ENCODE peak calls at places on chromosomes 11 and 22, in six cellular contexts. S is cardiac fibroblast; D is mesendoderm; W is naive thymus-derived CD4-positive, alpha-beta T cell; C is CD8-positive, alpha-beta T cell; E is kidney. P is an unnamed sample.

GRCh38 chr22:25061605-25062377 is 109.3 kb downstream of the KIAA1671 start:
- DNase-seq in S (no peak), D (no peak), W (no peak), C (no peak), E (no peak), P (no peak)

GRCh38 chr11:123822591-123822990 is 16.4 kb upstream of the OR6M1 start:
- DNase-seq in S (no peak), D (peak; percentile 91), W (no peak), C (no peak), E (no peak), P (no peak)

GRCh38 chr11:65555693-65556231 is 2.4 kb downstream of the LTBP3 start:
- DNase-seq in S (peak; percentile 82), D (peak; percentile 48), W (no peak), C (no peak), E (peak; percentile 91), P (no peak)

GRCh38 chr11:64566915-64567882 is 23.8 kb upstream of the SLC22A12 start:
- DNase-seq in S (no peak), D (no peak), W (no peak), C (no peak), E (peak; percentile 73), P (no peak)

GRCh38 chr22:50292643-50293440 is 14.6 kb downstream of the PLXNB2 start:
- DNase-seq in S (no peak), D (no peak), W (no peak), C (peak; percentile 22), E (no peak), P (no peak)

GRCh38 chr22:38513063-38513462 is 7.0 kb upstream of the DDX17 start:
- DNase-seq in S (no peak), D (peak; percentile 65), W (no peak), C (peak; percentile 51), E (no peak), P (no peak)

GRCh38 chr11:17460406-17460805 is 16.2 kb downstream of the ABCC8 start:
- DNase-seq in S (no peak), D (no peak), W (no peak), C (no peak), E (no peak), P (no peak)

GRCh38 chr11:124297921-124298320 is 15.8 kb downstream of the OR8D1 start:
- DNase-seq in S (peak; percentile 6), D (no peak), W (no peak), C (no peak), E (no peak), P (no peak)

GRCh38 chr22:38792833-38793232 is 1.1 kb downstream of the DNAL4 start:
- DNase-seq in S (no peak), D (no peak), W (no peak), C (no peak), E (no peak), P (no peak)

GRCh38 chr11:44351006-44351660 is 41.2 kb upstream of the ALX4 start:
- DNase-seq in S (no peak), D (no peak), W (no peak), C (no peak), E (no peak), P (peak; percentile 36)